ENCODE peak calls at places on chromosomes 16 and 17, in six cellular contexts. N is heart left ventricle, E is sigmoid colon, X is IMR-90, B is K562, W is adrenal gland. U is an unnamed sample.

GRCh38 chr16:19188406-19188805 is 20.4 kb downstream of the SYT17 start:
- DNase-seq in B (no peak), W (no peak), X (no peak), N (no peak), E (no peak), U (no peak)

GRCh38 chr16:27819356-27819755 is 244.2 kb downstream of the GSG1L start:
- DNase-seq in N (no peak), X (no peak), E (peak; percentile 34), W (no peak), B (no peak), U (no peak)

GRCh38 chr16:35306915-35307314 is 1847.5 kb downstream of the TP53TG3F start:
- DNase-seq in W (no peak), X (no peak), E (no peak), N (no peak), B (no peak), U (no peak)

GRCh38 chr17:58306131-58306951 is 22.3 kb downstream of the TSPOAP1 start:
- DNase-seq in N (no peak), E (peak; percentile 48), W (no peak), X (no peak), B (no peak), U (no peak)

GRCh38 chr17:65017375-65017774 is 39.2 kb downstream of the GNA13 start:
- DNase-seq in E (no peak), B (no peak), W (peak; percentile 54), N (no peak), X (no peak), U (no peak)

GRCh38 chr17:29747660-29748059 is 124.9 kb upstream of the CORO6 start:
- DNase-seq in W (no peak), B (no peak), N (no peak), X (no peak), E (no peak), U (no peak)

GRCh38 chr17:27471321-27472269 is 15.3 kb downstream of the KSR1 start:
- DNase-seq in N (no peak), X (peak; percentile 41), B (peak; percentile 58), E (no peak), W (no peak), U (no peak)

GRCh38 chr17:45895304-45895968 is 1.1 kb downstream of the MAPT start:
- DNase-seq in W (no peak), B (no peak), E (no peak), X (no peak), N (peak; percentile 21), U (peak; percentile 82)

GRCh38 chr16:84532299-84532724 is 27.9 kb upstream of the MEAK7 start:
- DNase-seq in W (peak; percentile 68), X (peak; percentile 98), B (no peak), N (peak; percentile 68), E (peak; percentile 78), U (peak; percentile 70)

GRCh38 chr16:75555707-75556512 is at the start of gene TMEM231:
- DNase-seq in X (peak; percentile 89), E (peak; percentile 99), B (peak; percentile 97), N (peak; percentile 98), W (peak; percentile 97), U (peak; percentile 95)

GRCh38 chr16:75559564-75560372 is 3.7 kb upstream of the TMEM231 start:
- DNase-seq in B (peak; percentile 85), N (peak; percentile 47), E (no peak), W (no peak), X (peak; percentile 62), U (no peak)

GRCh38 chr16:75559002-75559401 is 3.0 kb upstream of the TMEM231 start:
- DNase-seq in W (no peak), B (no peak), X (no peak), E (no peak), N (no peak), U (no peak)

GRCh38 chr16:75552951-75553350 is 3.1 kb downstream of the TMEM231 start:
- DNase-seq in E (no peak), B (no peak), W (no peak), X (no peak), N (no peak), U (no peak)

DNA sequence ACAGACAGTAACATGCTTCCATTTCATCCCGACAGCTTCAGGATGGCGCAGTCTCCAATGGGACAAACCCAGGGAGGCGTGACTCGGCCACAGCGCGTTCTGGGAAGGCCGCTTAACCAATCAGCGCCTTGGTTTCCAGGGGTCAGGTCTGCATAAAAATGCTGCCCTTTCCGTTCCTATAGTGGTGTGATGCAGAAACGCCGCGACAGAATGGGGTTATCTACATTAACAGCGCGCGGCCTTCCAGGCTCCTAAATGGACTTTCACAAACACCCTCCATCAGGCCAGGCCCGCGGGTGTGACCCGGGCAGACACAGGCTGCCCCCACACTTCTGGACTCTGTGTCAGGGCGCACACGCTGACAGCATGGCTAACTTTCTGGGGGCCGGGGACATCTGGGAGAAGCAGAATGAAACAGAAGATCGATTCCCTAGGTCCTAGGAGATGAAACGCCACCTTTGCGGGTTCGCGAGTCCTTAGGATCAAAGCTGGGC is 792 bp downstream of the TMEM231 start:
- DNase-seq in N (peak; percentile 86), W (peak; percentile 88), E (peak; percentile 91), X (peak; percentile 86), B (peak; percentile 95), U (peak; percentile 61)
- TF ChIP-seq POLR2A in N (no peak), W (no peak), E (no peak), X (peak; percentile 46), B (peak; percentile 73), U (no peak)

GRCh38 chr17:21166599-21167265 is 40.0 kb downstream of the DHRS7B start:
- DNase-seq in E (no peak), W (no peak), X (peak; percentile 11), N (no peak), B (no peak), U (no peak)
- H3K27ac ChIP-seq in E (peak overlapping the region; percentile 82), W (no peak overlapping the region), X (peak overlapping the region; percentile 39), N (peak overlapping the region; percentile 71), B (no peak overlapping the region), U (peak overlapping the region; percentile 97)

DNA sequence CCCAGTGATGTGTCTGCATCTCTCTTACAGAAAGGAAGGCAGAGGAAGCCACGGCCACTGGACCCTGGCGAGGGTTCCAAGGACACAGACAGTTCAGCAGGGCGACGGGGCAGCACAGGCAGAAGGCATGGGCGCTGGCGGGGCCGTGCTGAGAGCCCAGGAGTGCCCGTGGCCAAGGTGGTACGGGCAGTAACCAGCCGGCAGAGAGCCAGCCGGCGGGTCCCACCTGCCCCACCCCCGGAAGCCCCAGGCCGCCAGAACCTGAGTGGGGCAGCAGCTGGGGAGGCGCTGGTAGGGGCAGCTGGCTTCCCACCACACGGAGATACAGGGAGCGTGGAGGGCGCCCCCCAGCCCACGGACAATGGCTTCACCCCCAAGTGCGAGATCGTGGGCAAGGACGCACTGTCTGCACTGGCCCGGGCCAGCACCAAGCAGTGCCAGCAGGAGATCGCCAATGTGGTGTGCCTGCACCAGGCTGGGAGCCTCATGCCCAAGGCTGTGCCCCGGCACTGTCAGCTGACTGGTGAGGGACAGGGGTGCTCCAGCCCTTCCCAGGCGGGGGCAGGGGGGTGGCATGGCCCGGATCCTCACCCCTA is 7.8 kb downstream of the XYLT2 start:
- DNase-seq in B (no peak), W (peak; percentile 18), E (peak; percentile 63), N (no peak), X (no peak), U (peak; percentile 9)
- TF ChIP-seq POLR2A in B (no peak), W (no peak), E (no peak), N (no peak), X (no peak), U (no peak)

GRCh38 chr17:78361227-78361683 is 1.4 kb upstream of the SOCS3 start:
- DNase-seq in B (no peak), E (no peak), N (no peak), W (no peak), X (no peak), U (no peak)

GRCh38 chr17:78359216-78359935 is 501 bp downstream of the SOCS3 start:
- DNase-seq in N (peak; percentile 58), X (no peak), B (peak; percentile 42), E (peak; percentile 82), W (peak; percentile 63), U (no peak)

GRCh38 chr17:78362232-78362631 is 2.4 kb upstream of the SOCS3 start:
- DNase-seq in B (no peak), X (no peak), W (no peak), E (no peak), N (no peak), U (no peak)

GRCh38 chr17:78359936-78360370 is at the start of gene SOCS3:
- DNase-seq in B (peak; percentile 99), W (peak; percentile 96), X (peak; percentile 94), E (peak; percentile 98), N (peak; percentile 95), U (peak; percentile 89)

DNA sequence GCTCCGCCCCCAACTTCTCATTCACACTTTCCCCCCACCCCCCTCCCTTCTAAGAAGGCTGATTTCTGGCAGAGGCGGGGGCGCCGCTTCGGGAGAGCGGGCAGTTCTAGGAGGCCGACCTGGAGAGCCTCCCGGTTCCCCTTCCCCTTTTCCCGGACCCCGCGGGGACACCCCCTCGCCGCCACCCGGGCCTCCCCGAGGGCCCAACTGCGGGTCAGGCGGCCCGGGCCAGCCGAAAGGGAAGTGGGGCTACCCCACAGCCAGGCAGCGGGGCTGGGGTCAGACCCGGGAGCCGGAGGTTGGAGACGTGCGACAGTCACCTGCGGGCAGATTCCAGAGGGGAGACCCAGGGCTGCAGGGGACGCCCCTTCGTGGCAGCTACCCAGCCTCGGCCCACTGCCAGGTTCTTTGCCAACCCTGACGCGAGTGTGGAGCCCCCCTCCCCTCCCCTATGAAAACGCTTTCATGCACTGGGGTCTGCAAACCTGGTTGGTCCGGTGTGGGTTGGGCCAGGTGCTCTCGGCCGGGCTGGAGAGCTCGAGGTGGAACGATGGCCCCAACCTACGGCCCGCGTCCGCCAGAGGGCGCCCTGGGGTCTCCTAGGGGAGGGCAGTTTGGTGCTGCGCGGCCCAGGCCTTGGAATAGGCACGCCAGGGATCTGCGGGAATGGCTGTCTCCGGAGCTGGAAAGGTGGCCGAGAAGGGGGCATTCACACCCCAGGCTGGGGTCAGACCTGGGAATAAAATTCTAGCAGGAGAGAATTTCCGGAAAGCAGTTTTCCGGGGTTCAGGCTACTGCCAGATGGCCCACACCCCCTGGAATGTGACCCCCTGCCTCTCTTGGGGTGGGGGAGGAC is 722 bp upstream of the SOCS3 start:
- DNase-seq in N (peak; percentile 92), E (peak; percentile 96), X (peak; percentile 80), W (peak; percentile 97), B (peak; percentile 92), U (peak; percentile 80)
- H3K27ac ChIP-seq in N (peak overlapping the region; percentile 98), E (peak overlapping the region; percentile 99), X (peak overlapping the region; percentile 75), W (peak overlapping the region; percentile 83), B (peak overlapping the region; percentile 65), U (peak overlapping the region; percentile 86)

DNA sequence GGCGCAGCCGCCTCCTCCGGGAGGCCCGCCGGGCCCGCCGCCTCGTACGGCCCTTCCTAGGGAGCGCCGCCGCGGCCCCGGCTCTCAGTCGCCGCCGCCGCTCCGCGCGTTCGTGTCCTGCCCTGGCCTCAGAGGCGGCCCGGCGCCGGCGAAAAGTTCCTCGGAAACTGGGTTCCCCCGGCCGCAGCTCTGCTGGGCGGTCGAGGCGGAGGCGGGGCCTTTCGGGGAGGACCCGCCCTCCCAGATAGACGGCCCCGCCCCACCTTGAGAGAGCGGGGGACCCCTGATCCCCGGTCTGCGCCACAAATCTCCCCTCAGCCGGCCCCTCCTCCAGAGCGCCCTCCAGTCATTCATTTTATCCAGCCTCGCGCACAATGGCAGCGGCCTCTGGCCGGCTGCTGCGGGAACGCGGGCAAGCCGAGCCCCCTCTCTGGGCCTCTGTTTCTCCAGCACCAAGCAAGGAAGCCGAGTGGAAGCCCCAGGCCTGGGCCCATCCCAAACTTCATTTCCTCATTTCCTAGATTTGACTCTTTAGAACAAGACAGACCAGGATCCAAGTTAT is at the start of gene SREBF1:
- DNase-seq in X (peak; percentile 37), W (peak; percentile 62), E (peak; percentile 86), N (peak; percentile 72), B (peak; percentile 83), U (no peak)
- TF ChIP-seq POLR2A in X (peak; percentile 54), W (no peak), E (no peak), N (no peak), B (peak; percentile 13), U (no peak)

U was measured in gastrocnemius medialis.